ENCODE peak calls at places on chromosome 4, in six cellular contexts. One of them, this sample, is unnamed.

GRCh38 chr4:93416337-93417102 is 412.0 kb upstream of the ATOH1 start:
- DNase-seq in endothelial cell: no peak
- DNase-seq in tibial artery: no peak
- DNase-seq in KG1: no peak
- DNase-seq in adipocyte: peak
- DNase-seq in stimulated activated naive B cell treated with anti-CD40 and anti-IgM and Interleukin-4, amounts not matched to agents 10 μg/mL and 1 μg/mL and 100 μg/mL, for 72 hours: no peak
- DNase-seq in this sample: no peak

GRCh38 chr4:60078984-60079383 is 1121.1 kb upstream of the ADGRL3 start:
- DNase-seq in endothelial cell: no peak
- DNase-seq in tibial artery: no peak
- DNase-seq in KG1: no peak
- DNase-seq in adipocyte: no peak
- DNase-seq in stimulated activated naive B cell treated with anti-CD40 and anti-IgM and Interleukin-4, amounts not matched to agents 10 μg/mL and 1 μg/mL and 100 μg/mL, for 72 hours: no peak
- DNase-seq in this sample: no peak

GRCh38 chr4:38004062-38004461 is 43.9 kb downstream of the PTTG2 start:
- DNase-seq in endothelial cell: no peak
- DNase-seq in tibial artery: no peak
- DNase-seq in KG1: no peak
- DNase-seq in adipocyte: peak
- DNase-seq in stimulated activated naive B cell treated with anti-CD40 and anti-IgM and Interleukin-4, amounts not matched to agents 10 μg/mL and 1 μg/mL and 100 μg/mL, for 72 hours: no peak
- DNase-seq in this sample: no peak

GRCh38 chr4:155433636-155434360 is 57.0 kb upstream of the MAP9 start:
- DNase-seq in endothelial cell: no peak
- DNase-seq in tibial artery: no peak
- DNase-seq in KG1: no peak
- DNase-seq in adipocyte: peak
- DNase-seq in stimulated activated naive B cell treated with anti-CD40 and anti-IgM and Interleukin-4, amounts not matched to agents 10 μg/mL and 1 μg/mL and 100 μg/mL, for 72 hours: no peak
- DNase-seq in this sample: no peak

GRCh38 chr4:135325264-135325663 is 1123.7 kb upstream of the PABPC4L start:
- DNase-seq in endothelial cell: no peak
- DNase-seq in tibial artery: no peak
- DNase-seq in KG1: no peak
- DNase-seq in adipocyte: no peak
- DNase-seq in stimulated activated naive B cell treated with anti-CD40 and anti-IgM and Interleukin-4, amounts not matched to agents 10 μg/mL and 1 μg/mL and 100 μg/mL, for 72 hours: no peak
- DNase-seq in this sample: no peak

GRCh38 chr4:52244103-52244772 is 193.1 kb downstream of the SPATA18 start:
- DNase-seq in endothelial cell: no peak
- DNase-seq in tibial artery: no peak
- DNase-seq in KG1: no peak
- DNase-seq in adipocyte: no peak
- DNase-seq in stimulated activated naive B cell treated with anti-CD40 and anti-IgM and Interleukin-4, amounts not matched to agents 10 μg/mL and 1 μg/mL and 100 μg/mL, for 72 hours: no peak
- DNase-seq in this sample: no peak

GRCh38 chr4:128653514-128654420 is 155.7 kb upstream of the JADE1 start:
- DNase-seq in endothelial cell: no peak
- DNase-seq in tibial artery: peak
- DNase-seq in KG1: no peak
- DNase-seq in adipocyte: peak
- DNase-seq in stimulated activated naive B cell treated with anti-CD40 and anti-IgM and Interleukin-4, amounts not matched to agents 10 μg/mL and 1 μg/mL and 100 μg/mL, for 72 hours: no peak
- DNase-seq in this sample: peak

GRCh38 chr4:76407440-76408119 is 13.4 kb downstream of the CCDC158 start:
- DNase-seq in endothelial cell: no peak
- DNase-seq in tibial artery: no peak
- DNase-seq in KG1: no peak
- DNase-seq in adipocyte: no peak
- DNase-seq in stimulated activated naive B cell treated with anti-CD40 and anti-IgM and Interleukin-4, amounts not matched to agents 10 μg/mL and 1 μg/mL and 100 μg/mL, for 72 hours: no peak
- DNase-seq in this sample: no peak

GRCh38 chr4:6896035-6896434 is 13.6 kb upstream of the TBC1D14 start:
- DNase-seq in endothelial cell: no peak
- DNase-seq in tibial artery: no peak
- DNase-seq in KG1: no peak
- DNase-seq in adipocyte: no peak
- DNase-seq in stimulated activated naive B cell treated with anti-CD40 and anti-IgM and Interleukin-4, amounts not matched to agents 10 μg/mL and 1 μg/mL and 100 μg/mL, for 72 hours: no peak
- DNase-seq in this sample: no peak

GRCh38 chr4:1218892-1219552 is 29.9 kb downstream of the CTBP1 start:
- DNase-seq in endothelial cell: no peak
- DNase-seq in tibial artery: no peak
- DNase-seq in KG1: no peak
- DNase-seq in adipocyte: no peak
- DNase-seq in stimulated activated naive B cell treated with anti-CD40 and anti-IgM and Interleukin-4, amounts not matched to agents 10 μg/mL and 1 μg/mL and 100 μg/mL, for 72 hours: peak
- DNase-seq in this sample: no peak

GRCh38 chr4:27350161-27350560 is 489.5 kb downstream of the STIM2 start:
- DNase-seq in endothelial cell: no peak
- DNase-seq in tibial artery: no peak
- DNase-seq in KG1: no peak
- DNase-seq in adipocyte: no peak
- DNase-seq in stimulated activated naive B cell treated with anti-CD40 and anti-IgM and Interleukin-4, amounts not matched to agents 10 μg/mL and 1 μg/mL and 100 μg/mL, for 72 hours: no peak
- DNase-seq in this sample: no peak

GRCh38 chr4:25238052-25238451 is 4.2 kb downstream of the PI4K2B start:
- DNase-seq in endothelial cell: no peak
- DNase-seq in tibial artery: no peak
- DNase-seq in KG1: no peak
- DNase-seq in adipocyte: no peak
- DNase-seq in stimulated activated naive B cell treated with anti-CD40 and anti-IgM and Interleukin-4, amounts not matched to agents 10 μg/mL and 1 μg/mL and 100 μg/mL, for 72 hours: no peak
- DNase-seq in this sample: no peak

GRCh38 chr4:41748788-41749445 is 392 bp upstream of the PHOX2B start:
- DNase-seq in endothelial cell: no peak
- DNase-seq in tibial artery: no peak
- DNase-seq in KG1: no peak
- DNase-seq in adipocyte: no peak
- DNase-seq in stimulated activated naive B cell treated with anti-CD40 and anti-IgM and Interleukin-4, amounts not matched to agents 10 μg/mL and 1 μg/mL and 100 μg/mL, for 72 hours: no peak
- DNase-seq in this sample: no peak

GRCh38 chr4:48333587-48333986 is 7.7 kb upstream of the SLAIN2 start:
- DNase-seq in endothelial cell: no peak
- DNase-seq in tibial artery: no peak
- DNase-seq in KG1: no peak
- DNase-seq in adipocyte: no peak
- DNase-seq in stimulated activated naive B cell treated with anti-CD40 and anti-IgM and Interleukin-4, amounts not matched to agents 10 μg/mL and 1 μg/mL and 100 μg/mL, for 72 hours: no peak
- DNase-seq in this sample: no peak

GRCh38 chr4:59612235-59612634 is 1587.9 kb upstream of the ADGRL3 start:
- DNase-seq in endothelial cell: no peak
- DNase-seq in tibial artery: no peak
- DNase-seq in KG1: no peak
- DNase-seq in adipocyte: peak
- DNase-seq in stimulated activated naive B cell treated with anti-CD40 and anti-IgM and Interleukin-4, amounts not matched to agents 10 μg/mL and 1 μg/mL and 100 μg/mL, for 72 hours: no peak
- DNase-seq in this sample: no peak

GRCh38 chr4:110197421-110198398 is 705 bp downstream of the ELOVL6 start:
- DNase-seq in endothelial cell: peak
- DNase-seq in tibial artery: peak
- DNase-seq in KG1: peak
- DNase-seq in adipocyte: peak
- DNase-seq in stimulated activated naive B cell treated with anti-CD40 and anti-IgM and Interleukin-4, amounts not matched to agents 10 μg/mL and 1 μg/mL and 100 μg/mL, for 72 hours: peak
- DNase-seq in this sample: peak

GRCh38 chr4:6556263-6556662 is 18.7 kb upstream of the MAN2B2 start:
- DNase-seq in endothelial cell: no peak
- DNase-seq in tibial artery: no peak
- DNase-seq in KG1: no peak
- DNase-seq in adipocyte: no peak
- DNase-seq in stimulated activated naive B cell treated with anti-CD40 and anti-IgM and Interleukin-4, amounts not matched to agents 10 μg/mL and 1 μg/mL and 100 μg/mL, for 72 hours: no peak
- DNase-seq in this sample: no peak

GRCh38 chr4:32251126-32251525 is 1531.0 kb downstream of the PCDH7 start:
- DNase-seq in endothelial cell: no peak
- DNase-seq in tibial artery: no peak
- DNase-seq in KG1: no peak
- DNase-seq in adipocyte: no peak
- DNase-seq in stimulated activated naive B cell treated with anti-CD40 and anti-IgM and Interleukin-4, amounts not matched to agents 10 μg/mL and 1 μg/mL and 100 μg/mL, for 72 hours: no peak
- DNase-seq in this sample: no peak

GRCh38 chr4:156593464-156593863 is 378.1 kb downstream of the PDGFC start:
- DNase-seq in endothelial cell: no peak
- DNase-seq in tibial artery: no peak
- DNase-seq in KG1: no peak
- DNase-seq in adipocyte: peak
- DNase-seq in stimulated activated naive B cell treated with anti-CD40 and anti-IgM and Interleukin-4, amounts not matched to agents 10 μg/mL and 1 μg/mL and 100 μg/mL, for 72 hours: no peak
- DNase-seq in this sample: no peak

GRCh38 chr4:8730681-8731080 is 138.1 kb downstream of the CPZ start:
- DNase-seq in endothelial cell: no peak
- DNase-seq in tibial artery: peak
- DNase-seq in KG1: no peak
- DNase-seq in adipocyte: no peak
- DNase-seq in stimulated activated naive B cell treated with anti-CD40 and anti-IgM and Interleukin-4, amounts not matched to agents 10 μg/mL and 1 μg/mL and 100 μg/mL, for 72 hours: no peak
- DNase-seq in this sample: no peak

GRCh38 chr4:139299536-139299935 is 1.8 kb upstream of the NAA15 start:
- DNase-seq in endothelial cell: no peak
- DNase-seq in tibial artery: no peak
- DNase-seq in KG1: no peak
- DNase-seq in adipocyte: peak
- DNase-seq in stimulated activated naive B cell treated with anti-CD40 and anti-IgM and Interleukin-4, amounts not matched to agents 10 μg/mL and 1 μg/mL and 100 μg/mL, for 72 hours: no peak
- DNase-seq in this sample: no peak

GRCh38 chr4:110106946-110107325 is 91.5 kb downstream of the ELOVL6 start:
- DNase-seq in endothelial cell: no peak
- DNase-seq in tibial artery: no peak
- DNase-seq in KG1: no peak
- DNase-seq in adipocyte: peak
- DNase-seq in stimulated activated naive B cell treated with anti-CD40 and anti-IgM and Interleukin-4, amounts not matched to agents 10 μg/mL and 1 μg/mL and 100 μg/mL, for 72 hours: no peak
- DNase-seq in this sample: no peak

GRCh38 chr4:123235431-123235830 is 161.2 kb upstream of the SPRY1 start:
- DNase-seq in endothelial cell: no peak
- DNase-seq in tibial artery: no peak
- DNase-seq in KG1: no peak
- DNase-seq in adipocyte: peak
- DNase-seq in stimulated activated naive B cell treated with anti-CD40 and anti-IgM and Interleukin-4, amounts not matched to agents 10 μg/mL and 1 μg/mL and 100 μg/mL, for 72 hours: no peak
- DNase-seq in this sample: no peak

GRCh38 chr4:47668810-47669408 is 169.0 kb downstream of the CORIN start:
- DNase-seq in endothelial cell: peak
- DNase-seq in tibial artery: no peak
- DNase-seq in KG1: peak
- DNase-seq in adipocyte: peak
- DNase-seq in stimulated activated naive B cell treated with anti-CD40 and anti-IgM and Interleukin-4, amounts not matched to agents 10 μg/mL and 1 μg/mL and 100 μg/mL, for 72 hours: no peak
- DNase-seq in this sample: no peak

GRCh38 chr4:25821899-25822298 is 40.9 kb downstream of the SEL1L3 start:
- DNase-seq in endothelial cell: no peak
- DNase-seq in tibial artery: no peak
- DNase-seq in KG1: no peak
- DNase-seq in adipocyte: no peak
- DNase-seq in stimulated activated naive B cell treated with anti-CD40 and anti-IgM and Interleukin-4, amounts not matched to agents 10 μg/mL and 1 μg/mL and 100 μg/mL, for 72 hours: no peak
- DNase-seq in this sample: no peak

GRCh38 chr4:513327-513726 is 14.3 kb downstream of the PIGG start:
- DNase-seq in endothelial cell: no peak
- DNase-seq in tibial artery: no peak
- DNase-seq in KG1: no peak
- DNase-seq in adipocyte: no peak
- DNase-seq in stimulated activated naive B cell treated with anti-CD40 and anti-IgM and Interleukin-4, amounts not matched to agents 10 μg/mL and 1 μg/mL and 100 μg/mL, for 72 hours: no peak
- DNase-seq in this sample: no peak

GRCh38 chr4:153950100-153950979 is 161.5 kb upstream of the SFRP2 start:
- DNase-seq in endothelial cell: no peak
- DNase-seq in tibial artery: no peak
- DNase-seq in KG1: no peak
- DNase-seq in adipocyte: peak
- DNase-seq in stimulated activated naive B cell treated with anti-CD40 and anti-IgM and Interleukin-4, amounts not matched to agents 10 μg/mL and 1 μg/mL and 100 μg/mL, for 72 hours: no peak
- DNase-seq in this sample: no peak

GRCh38 chr4:155805016-155805415 is 46.2 kb downstream of the GUCY1B1 start:
- DNase-seq in endothelial cell: no peak
- DNase-seq in tibial artery: no peak
- DNase-seq in KG1: no peak
- DNase-seq in adipocyte: peak
- DNase-seq in stimulated activated naive B cell treated with anti-CD40 and anti-IgM and Interleukin-4, amounts not matched to agents 10 μg/mL and 1 μg/mL and 100 μg/mL, for 72 hours: no peak
- DNase-seq in this sample: no peak

This sample was measured in ureter.